ENCODE peak calls at places on chromosomes 4 and X, in ten cellular contexts. X, F, U, G, D, R, I, Y, O and S are unnamed samples.

GRCh38 chr4:177640864-177641263 is 198.6 kb upstream of the AGA start:
- DNase-seq in X (no peak), D (no peak), O (no peak), Y (no peak), F (no peak), U (no peak), I (no peak), R (no peak), G (no peak), S (no peak)

GRCh38 chrX:12955882-12956703 is 18.8 kb upstream of the TMSB4X start:
- DNase-seq in I (peak), X (no peak), O (no peak), D (no peak), Y (peak), U (no peak), F (no peak), G (no peak), R (no peak), S (no peak)

GRCh38 chr4:181957088-181957487 is 286.1 kb upstream of the TENM3 start:
- DNase-seq in O (no peak), I (no peak), D (no peak), U (no peak), X (no peak), F (no peak), R (no peak), Y (no peak), G (no peak), S (no peak)

GRCh38 chrX:125202486-125203378 is 116.9 kb upstream of the TEX13C start:
- DNase-seq in I (no peak), R (peak), D (peak), X (no peak), G (no peak), U (peak), F (no peak), O (peak), Y (no peak), S (no peak)

GRCh38 chr4:74044676-74045075 is 6.2 kb upstream of the CXCL3 start:
- DNase-seq in F (no peak), R (no peak), O (no peak), I (no peak), Y (no peak), X (no peak), D (no peak), G (no peak), U (no peak), S (no peak)

GRCh38 chr4:175298119-175298518 is 380.0 kb downstream of the ADAM29 start:
- DNase-seq in R (no peak), X (no peak), G (no peak), O (no peak), U (no peak), Y (no peak), I (no peak), F (no peak), D (no peak), S (no peak)

GRCh38 chr4:10192331-10192730 is 75.7 kb upstream of the WDR1 start:
- DNase-seq in I (no peak), D (no peak), F (no peak), R (no peak), X (no peak), U (no peak), G (peak), Y (no peak), O (no peak), S (no peak)

GRCh38 chr4:101205878-101206277 is 141.4 kb downstream of the PPP3CA start:
- DNase-seq in I (no peak), O (no peak), D (no peak), G (no peak), U (no peak), Y (peak), X (no peak), F (no peak), R (no peak), S (peak)

GRCh38 chr4:18480928-18481327 is 459.4 kb upstream of the LCORL start:
- DNase-seq in X (no peak), Y (no peak), D (no peak), F (no peak), I (no peak), U (no peak), R (no peak), G (no peak), O (no peak), S (no peak)

GRCh38 chr4:144748814-144749555 is 103.0 kb downstream of the HHIP start:
- DNase-seq in D (no peak), U (no peak), R (no peak), Y (no peak), O (no peak), G (no peak), I (no peak), X (no peak), F (no peak), S (no peak)

GRCh38 chr4:42627887-42628646 is 28.8 kb downstream of the ATP8A1 start:
- DNase-seq in R (no peak), Y (peak), I (peak), U (no peak), D (no peak), G (no peak), X (peak), F (peak), O (no peak), S (peak)

GRCh38 chrX:1416965-1417760 is 25.2 kb upstream of the SLC25A6 start:
- DNase-seq in D (no peak), Y (no peak), R (no peak), G (no peak), O (no peak), I (no peak), X (peak), U (no peak), F (no peak), S (no peak)

GRCh38 chr4:47933798-47934197 is 19.4 kb upstream of the NFXL1 start:
- DNase-seq in X (no peak), Y (no peak), G (no peak), I (no peak), F (no peak), R (no peak), D (no peak), O (peak), U (peak), S (peak)

GRCh38 chr4:30744957-30745640 is 24.9 kb downstream of the PCDH7 start:
- DNase-seq in U (peak), F (no peak), G (no peak), R (no peak), D (no peak), O (no peak), X (no peak), Y (no peak), I (no peak), S (no peak)

GRCh38 chrX:70128071-70128470 is 5.2 kb upstream of the IGBP1 start:
- DNase-seq in O (no peak), R (no peak), D (no peak), G (peak), X (no peak), U (no peak), F (no peak), Y (no peak), I (no peak), S (no peak)

GRCh38 chr4:25107827-25108516 is 52.3 kb downstream of the SEPSECS start:
- DNase-seq in I (peak), R (no peak), X (no peak), D (no peak), Y (no peak), G (no peak), O (no peak), U (no peak), F (no peak), S (no peak)

GRCh38 chrX:88101968-88102367 is 584.4 kb downstream of the KLHL4 start:
- DNase-seq in I (no peak), R (no peak), O (no peak), D (no peak), F (no peak), X (no peak), G (no peak), U (no peak), Y (no peak), S (no peak)

GRCh38 chr4:7581477-7581876 is 146.7 kb upstream of the PSAPL1 start:
- DNase-seq in F (peak), Y (no peak), U (peak), O (no peak), G (no peak), D (peak), I (no peak), X (no peak), R (peak), S (no peak)

GRCh38 chrX:1534321-1535168 is 2.4 kb downstream of the P2RY8 start:
- DNase-seq in U (no peak), I (no peak), R (no peak), D (no peak), F (no peak), X (no peak), Y (peak), O (no peak), G (peak), S (peak)

GRCh38 chr4:74016068-74016467 is 17.6 kb upstream of the CXCL5 start:
- DNase-seq in D (no peak), F (no peak), O (no peak), G (no peak), R (no peak), Y (no peak), X (no peak), U (no peak), I (no peak), S (no peak)

GRCh38 chr4:185457136-185457535 is 14.4 kb downstream of the CCDC110 start:
- DNase-seq in D (no peak), U (peak), G (peak), Y (no peak), I (no peak), X (no peak), R (no peak), O (no peak), F (no peak), S (no peak)

GRCh38 chrX:70030242-70030823 is 19.4 kb downstream of the AWAT2 start:
- DNase-seq in O (peak), X (no peak), D (peak), Y (no peak), F (no peak), U (peak), G (peak), I (peak), R (peak), S (peak)

GRCh38 chrX:48971325-48972213 is at the start of gene KCND1:
- DNase-seq in D (no peak), R (peak), X (peak), U (peak), I (peak), Y (no peak), F (peak), O (peak), G (peak), S (no peak)

GRCh38 chrX:4547218-4547836 is 833.9 kb upstream of the PRKX start:
- DNase-seq in F (no peak), G (peak), R (peak), Y (peak), U (peak), X (no peak), D (peak), I (peak), O (peak), S (peak)

GRCh38 chrX:4550018-4550417 is 836.6 kb upstream of the PRKX start:
- DNase-seq in D (no peak), F (no peak), Y (no peak), X (no peak), U (peak), G (no peak), I (no peak), R (no peak), O (peak), S (no peak)
- TF ChIP-seq CTCF in D (peak), F (no peak), Y (no peak), X (no peak), U (no peak), G (peak), I (no peak), R (no peak), O (no peak), S (no peak)

GRCh38 chrX:68751372-68751771 is 77.4 kb upstream of the EFNB1 start:
- DNase-seq in F (no peak), G (no peak), R (no peak), U (no peak), D (no peak), Y (no peak), X (no peak), O (no peak), I (no peak), S (no peak)
- TF ChIP-seq CTCF in F (no peak), G (no peak), R (no peak), U (no peak), D (no peak), Y (no peak), X (no peak), O (no peak), I (no peak), S (no peak)

GRCh38 chr4:8840816-8841455 is 30.7 kb downstream of the HMX1 start:
- DNase-seq in X (peak), G (peak), U (no peak), I (peak), Y (no peak), O (peak), R (no peak), F (no peak), D (no peak), S (no peak)
- TF ChIP-seq CTCF in X (no peak), G (no peak), U (no peak), I (no peak), Y (no peak), O (no peak), R (peak), F (no peak), D (no peak), S (no peak)

DNA sequence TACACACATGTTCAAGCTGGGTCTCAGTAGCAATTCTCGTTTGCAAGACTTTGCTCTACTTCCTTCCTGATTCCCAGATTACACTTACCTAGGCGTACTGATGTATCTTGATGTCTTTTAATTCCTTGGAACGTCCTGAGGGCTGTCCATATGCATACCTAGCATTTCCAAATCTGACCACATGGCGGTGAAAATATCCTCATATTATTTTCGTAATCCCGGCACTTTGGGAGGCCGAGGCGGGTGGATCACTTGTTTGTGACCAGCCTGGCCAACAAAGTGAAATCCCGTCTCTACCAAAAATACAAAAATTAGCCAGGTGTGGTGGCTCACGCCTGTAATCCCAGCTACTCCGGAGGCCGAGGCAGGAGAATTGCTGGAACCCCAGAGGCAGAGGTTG is 1786.3 kb upstream of the TENM3 start:
- DNase-seq in X (no peak), D (no peak), R (no peak), G (no peak), F (no peak), I (no peak), U (no peak), O (no peak), Y (no peak), S (no peak)
- TF ChIP-seq CTCF in X (no peak), D (peak), R (peak), G (peak), F (no peak), I (no peak), U (no peak), O (peak), Y (no peak), S (no peak)

DNA sequence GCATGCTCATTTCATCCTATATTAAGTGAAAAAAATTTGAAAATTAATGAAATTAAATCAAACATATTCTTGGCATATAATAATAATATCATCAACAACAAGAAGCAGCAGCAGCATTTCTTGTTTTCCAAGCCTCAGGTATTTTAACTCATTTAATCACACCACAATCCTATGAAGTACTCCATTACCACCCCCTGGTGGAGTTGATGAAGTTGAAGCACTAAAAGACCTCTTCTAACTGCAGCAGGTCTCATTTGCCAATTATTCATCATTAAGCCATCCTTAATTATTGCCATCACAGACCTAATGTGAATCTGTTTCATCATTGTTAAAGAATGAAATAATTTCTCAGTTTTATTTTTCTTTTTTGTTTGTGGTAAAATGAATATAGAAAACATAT is 801.4 kb upstream of the GRID2 start:
- DNase-seq in D (no peak), O (no peak), U (peak), X (no peak), G (peak), Y (no peak), R (peak), I (no peak), F (no peak), S (no peak)
- TF ChIP-seq CTCF in D (peak), O (peak), U (peak), X (no peak), G (peak), Y (no peak), R (peak), I (peak), F (no peak), S (no peak)

GRCh38 chr4:110347805-110348204 is 128.2 kb upstream of the ENPEP start:
- DNase-seq in X (no peak), F (no peak), R (no peak), Y (no peak), G (no peak), U (no peak), I (no peak), O (no peak), D (no peak), S (no peak)

GRCh38 chr4:110348711-110349383 is 127.1 kb upstream of the ENPEP start:
- DNase-seq in G (no peak), R (no peak), D (no peak), Y (no peak), O (no peak), U (no peak), F (no peak), I (no peak), X (no peak), S (no peak)

GRCh38 chr4:110344165-110344564 is 131.8 kb upstream of the ENPEP start:
- DNase-seq in D (no peak), R (peak), U (peak), I (peak), Y (no peak), F (no peak), G (no peak), O (peak), X (no peak), S (peak)
- TF ChIP-seq CTCF in D (peak), R (no peak), U (peak), I (peak), Y (no peak), F (no peak), G (no peak), O (peak), X (no peak), S (no peak)

GRCh38 chr4:108181704-108182103 is 13.0 kb upstream of the LEF1 start:
- DNase-seq in R (no peak), I (no peak), O (no peak), F (no peak), U (no peak), X (no peak), D (no peak), Y (no peak), G (peak), S (peak)
- TF ChIP-seq CTCF in R (no peak), I (no peak), O (peak), F (no peak), U (no peak), X (no peak), D (peak), Y (peak), G (peak), S (no peak)

DNA sequence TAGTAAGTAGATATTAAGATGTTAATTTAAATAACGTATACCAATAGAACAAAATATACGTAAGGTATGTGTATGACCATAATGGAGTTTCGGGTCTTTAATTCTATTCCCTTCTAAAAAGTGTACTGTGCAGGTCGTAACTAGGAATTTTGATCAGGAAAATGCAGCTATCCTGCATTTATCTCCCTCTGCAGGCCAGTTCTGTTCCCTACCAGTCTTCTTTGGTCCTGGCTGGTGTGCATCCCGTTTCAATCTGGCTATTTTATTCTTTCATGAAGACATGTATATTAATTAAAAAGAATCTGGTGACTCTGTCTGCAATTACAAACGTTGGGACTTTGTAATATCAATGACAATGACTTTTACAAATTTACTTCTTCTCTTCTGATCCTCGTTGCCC is 534.1 kb upstream of the AADAT start:
- DNase-seq in O (no peak), R (no peak), X (no peak), G (no peak), I (no peak), D (no peak), F (no peak), Y (no peak), U (no peak), S (no peak)
- TF ChIP-seq CTCF in O (peak), R (no peak), X (no peak), G (peak), I (no peak), D (no peak), F (no peak), Y (no peak), U (no peak), S (no peak)

GRCh38 chr4:58061967-58062366 is 951.8 kb upstream of the IGFBP7 start:
- DNase-seq in I (no peak), O (no peak), U (no peak), Y (no peak), G (no peak), X (no peak), D (no peak), R (no peak), F (no peak), S (no peak)
- TF ChIP-seq CTCF in I (no peak), O (no peak), U (no peak), Y (no peak), G (peak), X (no peak), D (no peak), R (no peak), F (no peak), S (no peak)

DNA sequence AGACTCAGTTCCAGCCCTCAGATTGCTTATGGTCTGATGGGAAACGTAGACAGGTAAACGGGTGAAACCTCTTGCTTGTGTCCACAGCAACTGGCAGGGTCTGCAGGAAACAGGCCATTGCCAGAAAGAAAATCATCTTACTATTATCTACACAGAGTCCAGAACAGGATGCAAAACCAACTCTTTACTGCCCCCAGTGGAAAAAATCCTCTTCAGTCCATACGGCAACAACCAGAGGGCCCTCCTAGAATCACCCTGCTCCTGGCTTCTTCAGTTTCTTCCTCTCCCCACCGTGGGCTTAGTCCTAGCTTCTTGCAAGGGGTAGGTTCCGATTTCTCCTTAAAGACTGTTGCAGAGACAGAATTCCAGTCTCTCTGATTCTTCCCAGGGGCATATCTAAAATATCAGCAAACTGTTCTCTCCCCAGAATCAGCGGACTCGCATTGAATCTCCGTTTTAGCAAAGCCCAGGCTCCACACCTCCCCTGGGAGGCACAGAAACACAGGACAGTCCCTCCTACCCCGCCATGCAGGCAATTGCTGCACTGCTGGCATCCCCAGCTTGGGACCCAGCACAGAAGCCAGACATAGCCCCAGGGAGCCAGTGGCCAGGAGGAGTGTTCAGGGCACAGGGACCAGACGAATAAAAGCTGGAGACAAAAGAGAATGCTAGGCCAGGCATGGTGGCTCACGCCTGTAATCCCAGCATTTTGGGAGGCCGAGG is 41.0 kb upstream of the SH3RF1 start:
- DNase-seq in F (no peak), G (peak), X (no peak), D (peak), O (peak), U (peak), R (peak), Y (no peak), I (no peak), S (peak)
- TF ChIP-seq CTCF in F (no peak), G (peak), X (peak), D (peak), O (peak), U (peak), R (peak), Y (no peak), I (peak), S (peak)